ENCODE peak calls at places on chromosomes 5 and 9, in nine cellular contexts. W, X, Z, J, M, R, D, Q and P are unnamed samples.

GRCh38 chr5:178625679-178626483 is 969 bp downstream of the CLK4 start:
- DNase-seq in W (no peak), X (peak; percentile 31), Z (no peak), J (no peak), M (peak; percentile 49), R (no peak), D (no peak), Q (no peak), P (no peak)

GRCh38 chr9:31519011-31519410 is 865.4 kb upstream of the ACO1 start:
- DNase-seq in W (no peak), X (no peak), Z (no peak), J (no peak), M (no peak), R (peak; percentile 21), D (peak; percentile 5), Q (no peak), P (no peak)

GRCh38 chr5:44183753-44184152 is 205.5 kb downstream of the FGF10 start:
- DNase-seq in W (no peak), X (no peak), Z (no peak), J (no peak), M (no peak), R (no peak), D (no peak), Q (no peak), P (no peak)

GRCh38 chr9:86073839-86074238 is 25.5 kb downstream of the GOLM1 start:
- DNase-seq in W (no peak), X (no peak), Z (no peak), J (no peak), M (no peak), R (no peak), D (no peak), Q (no peak), P (no peak)

GRCh38 chr5:93600409-93601052 is 17.5 kb downstream of the NR2F1 start:
- DNase-seq in W (no peak), X (no peak), Z (no peak), J (peak; percentile 87), M (no peak), R (no peak), D (no peak), Q (no peak), P (no peak)

GRCh38 chr5:81097733-81098132 is 135.4 kb upstream of the CKMT2 start:
- DNase-seq in W (no peak), X (no peak), Z (no peak), J (no peak), M (no peak), R (no peak), D (no peak), Q (no peak), P (no peak)

GRCh38 chr9:13446261-13446660 is 166.8 kb upstream of the MPDZ start:
- DNase-seq in W (no peak), X (no peak), Z (no peak), J (no peak), M (no peak), R (no peak), D (no peak), Q (no peak), P (no peak)

GRCh38 chr5:72451771-72452505 is 55.3 kb downstream of the ZNF366 start:
- DNase-seq in W (no peak), X (peak; percentile 41), Z (peak; percentile 91), J (peak; percentile 95), M (no peak), R (peak; percentile 75), D (no peak), Q (peak; percentile 74), P (peak; percentile 23)

GRCh38 chr5:105034335-105034734 is 1471.7 kb upstream of the NUDT12 start:
- DNase-seq in W (no peak), X (no peak), Z (no peak), J (no peak), M (peak; percentile 1), R (no peak), D (no peak), Q (no peak), P (no peak)

GRCh38 chr9:107639426-107639825 is 149.9 kb upstream of the KLF4 start:
- DNase-seq in W (no peak), X (no peak), Z (no peak), J (no peak), M (no peak), R (no peak), D (no peak), Q (no peak), P (no peak)

GRCh38 chr9:107636596-107637405 is 147.2 kb upstream of the KLF4 start:
- DNase-seq in W (no peak), X (no peak), Z (no peak), J (no peak), M (no peak), R (no peak), D (no peak), Q (no peak), P (no peak)

GRCh38 chr9:107638496-107638895 is 148.9 kb upstream of the KLF4 start:
- DNase-seq in W (no peak), X (no peak), Z (no peak), J (no peak), M (no peak), R (no peak), D (no peak), Q (no peak), P (no peak)

GRCh38 chr9:107637421-107638420 is 148.2 kb upstream of the KLF4 start:
- DNase-seq in W (peak; percentile 68), X (peak; percentile 57), Z (peak; percentile 99), J (peak; percentile 98), M (no peak), R (no peak), D (no peak), Q (peak; percentile 96), P (peak; percentile 80)

DNA sequence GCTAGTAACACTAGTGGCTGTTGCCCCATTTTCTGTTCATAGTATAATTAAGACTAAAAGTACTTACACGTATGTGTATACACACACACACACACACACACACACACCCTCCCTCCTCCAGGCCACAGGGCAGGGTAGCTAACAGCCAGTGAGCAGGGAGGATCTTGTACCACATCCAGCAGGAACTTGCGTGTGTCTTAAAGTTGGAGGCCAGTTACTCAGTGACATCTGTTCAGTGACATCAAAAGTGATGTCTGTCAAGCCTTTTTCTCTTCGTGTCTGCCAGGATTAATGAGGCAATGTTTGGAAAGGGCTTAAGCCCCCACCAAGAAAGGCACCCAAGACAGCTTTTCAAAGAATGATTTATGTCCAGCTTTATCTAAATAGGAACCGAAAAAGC is 149.4 kb upstream of the KLF4 start:
- DNase-seq in W (peak; percentile 48), X (no peak), Z (peak; percentile 91), J (no peak), M (no peak), R (no peak), D (no peak), Q (peak; percentile 93), P (peak; percentile 88)
- TF ChIP-seq POLR2AphosphoS5 in W (peak; percentile 53), X (no peak), Z (peak; percentile 66), J (peak; percentile 80), M (no peak), R (no peak), D (no peak), Q (peak; percentile 23), P (peak; percentile 80)

DNA sequence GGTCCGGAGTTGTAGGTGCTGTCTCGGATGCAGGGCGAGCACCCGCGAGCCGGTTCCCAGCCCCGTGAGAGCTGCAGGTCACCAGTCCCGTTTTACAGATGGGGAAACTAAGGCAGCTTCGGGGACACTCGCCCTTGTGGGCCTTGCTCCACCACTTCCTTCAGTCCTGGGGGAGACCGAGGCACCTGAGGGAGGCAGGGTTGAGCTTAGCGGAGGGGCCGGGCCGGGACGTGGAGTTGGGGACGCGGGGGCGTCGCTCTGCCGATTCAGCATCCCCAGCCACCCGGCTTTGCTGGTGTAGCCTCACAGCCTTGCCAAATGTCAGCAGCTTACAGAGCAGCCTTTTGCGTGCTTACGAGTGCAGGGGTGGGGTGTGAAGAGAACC is 530 bp downstream of the BBLN start:
- DNase-seq in W (no peak), X (peak; percentile 67), Z (no peak), J (no peak), M (peak; percentile 84), R (no peak), D (no peak), Q (peak; percentile 73), P (peak; percentile 28)
- TF ChIP-seq EP300 in W (no peak), X (no peak), Z (no peak), J (no peak), M (no peak), R (no peak), D (no peak), Q (no peak), P (no peak)

GRCh38 chr9:128203842-128204551 is 818 bp downstream of the DNM1 start:
- DNase-seq in W (no peak), X (peak; percentile 86), Z (no peak), J (no peak), M (peak; percentile 87), R (no peak), D (no peak), Q (no peak), P (no peak)
- TF ChIP-seq POLR2AphosphoS5 in W (no peak), X (no peak), Z (no peak), J (peak; percentile 6), M (no peak), R (no peak), D (no peak), Q (no peak), P (no peak)

DNA sequence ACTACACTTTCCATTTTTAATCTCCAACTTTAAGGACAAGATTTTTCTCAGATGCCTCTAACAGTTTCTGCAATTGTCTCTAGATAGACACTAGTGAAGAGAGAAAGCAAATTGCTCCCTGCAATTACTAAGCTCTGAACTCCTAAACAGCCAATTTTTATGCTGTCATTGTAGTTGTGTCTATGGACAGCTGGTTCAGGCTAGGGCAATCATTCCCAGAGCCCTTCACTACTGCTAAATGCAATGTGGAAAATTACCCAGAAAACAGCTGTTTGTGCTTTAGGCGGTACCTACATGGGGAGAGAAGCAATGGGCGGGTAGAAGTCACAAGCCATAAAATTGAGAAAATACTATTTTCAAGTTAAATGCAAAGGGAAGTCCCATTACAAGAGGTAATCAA is 211.6 kb downstream of the SPOCK1 start:
- DNase-seq in W (no peak), X (no peak), Z (no peak), J (no peak), M (no peak), R (no peak), D (no peak), Q (no peak), P (no peak)
- TF ChIP-seq EP300 in W (no peak), X (no peak), Z (no peak), J (no peak), M (no peak), R (no peak), D (no peak), Q (no peak), P (no peak)